ENCODE peak calls at places on chromosomes 7 and 10, in four cellular contexts. H is K562, L is GM12878, W is HepG2. B is an unnamed sample.

GRCh38 chr7:133571066-133571465 is 318.2 kb downstream of the EXOC4 start:
- DNase-seq in L (no peak), H (no peak), W (peak; percentile 10), B (no peak)

GRCh38 chr7:23294549-23295400 is 4.4 kb upstream of the MALSU1 start:
- DNase-seq in W (peak; percentile 93), H (no peak), L (no peak), B (no peak)

GRCh38 chr10:77325233-77325537 is 312.4 kb downstream of the KCNMA1 start:
- DNase-seq in H (no peak), L (no peak), W (no peak), B (no peak)

GRCh38 chr10:617471-617870 is 72.0 kb downstream of the DIP2C start:
- DNase-seq in L (no peak), H (no peak), W (no peak), B (no peak)

GRCh38 chr7:139482662-139483466 is 609 bp downstream of the KLRG2 start:
- DNase-seq in W (no peak), H (no peak), L (no peak), B (peak; percentile 64)

GRCh38 chr7:24052572-24053223 is 231.3 kb upstream of the NPY start:
- DNase-seq in L (no peak), H (no peak), W (no peak), B (no peak)

GRCh38 chr7:29565982-29566746 is 2.5 kb downstream of the PRR15 start:
- DNase-seq in L (no peak), H (no peak), W (no peak), B (no peak)

GRCh38 chr10:125375210-125375609 is 214.8 kb upstream of the CTBP2 start:
- DNase-seq in W (no peak), H (no peak), L (no peak), B (no peak)

GRCh38 chr10:71995880-71996597 is 31.8 kb downstream of the CHST3 start:
- DNase-seq in W (no peak), L (no peak), H (no peak), B (no peak)

GRCh38 chr7:24472093-24472492 is 101.2 kb upstream of the PALS2 start:
- DNase-seq in H (no peak), L (no peak), W (no peak), B (no peak)

GRCh38 chr7:18306696-18307095 is 188.9 kb upstream of the HDAC9 start:
- DNase-seq in W (no peak), L (no peak), H (no peak), B (no peak)

GRCh38 chr10:123262456-123262855 is 108.3 kb downstream of the BUB3 start:
- DNase-seq in H (no peak), W (no peak), L (no peak), B (no peak)

GRCh38 chr10:10818082-10818481 is 199.6 kb upstream of the CELF2 start:
- DNase-seq in L (no peak), W (no peak), H (no peak), B (no peak)

GRCh38 chr10:71888623-71889387 is 37.8 kb upstream of the PSAP start:
- DNase-seq in H (peak; percentile 86), W (no peak), L (peak; percentile 78), B (peak; percentile 56)

GRCh38 chr10:30818010-30818660 is 188.6 kb upstream of the LYZL2 start:
- DNase-seq in H (peak; percentile 16), W (no peak), L (no peak), B (no peak)

GRCh38 chr10:35789996-35790395 is 147.9 kb upstream of the FZD8 start:
- DNase-seq in W (no peak), L (no peak), H (no peak), B (no peak)

GRCh38 chr7:94052398-94053180 is 48.4 kb upstream of the BET1 start:
- DNase-seq in W (no peak), H (no peak), L (peak; percentile 27), B (no peak)

DNA sequence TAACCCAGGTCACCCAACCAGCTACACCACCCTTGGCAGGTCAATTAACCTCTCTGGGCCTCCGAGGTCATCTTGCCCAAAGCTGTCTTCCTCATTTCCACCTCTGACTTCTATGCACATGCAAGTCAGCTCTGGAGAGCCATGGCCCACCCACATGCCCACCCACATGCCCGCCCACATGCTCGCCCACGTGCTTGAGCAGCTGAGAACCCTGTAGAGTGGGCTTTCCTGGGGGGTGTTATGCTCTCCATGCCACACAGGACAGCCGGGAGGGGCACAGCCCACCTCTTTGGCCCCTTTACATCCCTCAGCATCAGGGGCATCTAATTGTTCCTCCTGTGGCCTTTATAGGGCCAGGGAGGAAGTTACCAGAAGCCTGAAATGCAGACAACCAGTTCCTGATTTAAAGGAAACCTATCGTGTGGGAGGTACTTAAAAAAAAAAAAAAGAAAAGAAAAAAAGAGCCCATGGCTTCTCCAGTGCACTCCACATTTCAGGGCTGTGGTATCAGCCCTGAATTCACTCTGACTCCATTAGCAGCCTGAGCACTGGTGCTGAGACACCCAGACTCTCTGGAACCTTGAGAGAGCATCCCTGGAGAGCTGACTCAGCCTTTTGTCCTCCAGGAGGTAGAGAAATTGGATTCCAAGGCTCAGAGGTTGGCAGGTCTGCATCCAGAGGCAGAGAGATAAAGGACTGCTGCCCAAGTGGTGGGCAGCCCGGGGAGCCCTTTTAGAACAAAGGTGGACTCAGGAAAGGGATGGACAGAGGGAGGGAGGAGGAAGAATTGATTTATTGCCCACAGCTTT is 176.2 kb upstream of the ZMIZ1 start:
- DNase-seq in W (no peak), L (no peak), H (no peak), B (no peak)
- TF ChIP-seq SP1 in W (no peak), L (no peak), H (no peak), B (no peak)

DNA sequence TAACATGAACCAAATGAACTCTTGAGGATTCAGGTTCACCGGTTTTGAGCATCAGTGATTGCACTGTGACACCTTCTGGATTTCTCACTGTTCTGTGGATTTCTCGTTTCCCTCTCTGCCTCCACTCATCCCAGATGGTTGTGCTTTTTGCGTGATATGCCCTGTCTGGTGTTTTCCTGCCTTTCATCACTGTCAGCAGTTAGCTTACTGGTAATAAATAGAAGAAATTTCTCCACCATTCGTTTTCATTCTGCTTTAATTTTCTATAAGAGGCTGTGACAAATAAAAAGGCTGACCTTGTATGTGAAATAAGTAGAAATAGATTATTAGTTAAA is 16.2 kb downstream of the BPGM start:
- DNase-seq in H (no peak), L (no peak), W (no peak), B (no peak)
- TF ChIP-seq NR2C2 in H (no peak), L (no peak), W (no peak), B (no peak)

GRCh38 chr7:42869131-42870020 is 42.5 kb downstream of the C7orf25 start:
- DNase-seq in H (peak; percentile 19), W (no peak), L (peak; percentile 78), B (no peak)
- TF ChIP-seq CREM in H (no peak), W (no peak), L (peak; percentile 81), B (no peak)

DNA sequence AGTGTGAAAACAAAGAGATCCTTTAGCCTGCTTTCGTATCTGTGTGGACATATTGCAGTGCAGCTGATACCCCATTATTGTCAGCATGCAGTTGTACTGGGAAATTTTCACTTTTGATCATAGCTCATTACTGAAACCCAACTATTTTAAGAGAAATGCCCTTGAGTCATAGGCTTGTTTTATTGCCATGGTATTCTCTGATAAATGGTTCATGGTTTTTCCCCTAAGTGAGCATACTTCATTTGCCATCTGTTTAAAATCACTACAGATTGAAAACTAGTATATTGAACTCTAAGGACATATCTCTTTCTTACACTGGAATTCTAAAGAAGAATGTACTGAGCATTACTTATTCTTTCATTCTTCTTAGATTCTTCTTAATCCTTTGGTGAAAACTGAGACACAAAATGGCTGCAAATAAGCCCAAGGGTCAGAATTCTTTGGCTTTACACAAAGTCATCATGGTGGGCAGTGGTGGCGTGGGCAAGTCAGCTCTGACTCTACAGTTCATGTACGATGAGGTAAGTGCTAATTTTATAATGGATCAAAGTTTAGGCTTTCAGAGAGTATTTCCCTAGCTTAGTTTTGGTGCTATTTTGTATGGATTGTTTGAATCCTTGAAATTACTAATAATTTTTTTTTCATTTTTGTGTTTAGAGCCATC is 63.0 kb downstream of the RALA start:
- DNase-seq in W (no peak), H (no peak), L (peak; percentile 47), B (no peak)
- TF ChIP-seq SP1 in W (no peak), H (no peak), L (no peak), B (no peak)

GRCh38 chr7:116211006-116211912 is 920 bp downstream of the TES start:
- DNase-seq in L (peak; percentile 59), H (peak; percentile 82), W (peak; percentile 66), B (peak; percentile 68)
- TF ChIP-seq NR2C2 in L (no peak), H (no peak), W (no peak), B (no peak)

GRCh38 chr10:84344560-84344959 is 16.2 kb downstream of the CCSER2 start:
- DNase-seq in L (no peak), H (no peak), W (no peak), B (no peak)
- TF ChIP-seq CREM in L (no peak), H (no peak), W (no peak), B (no peak)

DNA sequence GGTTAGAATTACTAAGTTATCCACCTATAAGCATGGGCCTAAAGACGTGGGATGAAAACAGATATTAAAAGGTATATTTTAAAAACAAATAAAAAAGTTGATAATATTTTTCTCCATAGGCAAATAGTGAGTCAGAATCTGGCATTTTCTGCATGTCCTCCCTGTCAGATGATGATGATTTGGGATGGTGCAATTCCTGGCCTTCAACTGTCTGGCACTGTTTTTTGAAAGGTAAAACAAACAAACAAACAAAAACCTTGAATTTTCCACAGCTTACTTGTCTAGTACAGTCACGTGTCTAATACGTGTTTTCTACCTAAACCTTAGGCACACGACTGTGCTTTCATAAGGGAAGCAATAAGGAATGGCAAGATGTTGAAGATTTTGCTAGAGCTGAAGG is 17.4 kb downstream of the HBP1 start:
- DNase-seq in L (no peak), W (no peak), H (no peak), B (no peak)
- TF ChIP-seq SP1 in L (no peak), W (no peak), H (no peak), B (no peak)

DNA sequence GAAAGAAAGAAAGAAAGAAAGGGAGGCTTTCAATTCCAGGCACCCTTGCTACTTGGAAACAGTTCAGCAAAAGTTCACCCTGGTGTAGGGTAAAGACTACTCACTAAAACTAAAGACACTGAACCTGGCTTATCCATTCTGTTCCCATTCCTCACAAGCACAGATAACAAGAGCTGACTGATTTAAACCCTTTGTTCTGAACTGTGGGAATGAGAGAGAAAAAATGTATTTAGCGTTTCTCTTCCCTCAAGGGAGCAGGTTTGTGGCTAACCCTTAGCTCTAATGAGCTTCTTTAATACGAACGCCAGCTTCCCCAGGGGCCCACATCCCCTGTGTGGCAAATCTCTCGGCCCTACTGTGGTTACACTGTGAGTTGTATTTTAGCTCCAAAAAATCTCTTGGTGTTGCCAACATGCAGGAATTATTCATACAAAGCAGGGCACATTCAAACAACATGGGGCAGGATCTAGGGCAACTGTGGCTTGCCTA is 23.3 kb downstream of the PRTFDC1 start:
- DNase-seq in W (no peak), L (peak; percentile 79), H (no peak), B (no peak)
- TF ChIP-seq NR2C2 in W (no peak), L (no peak), H (no peak), B (no peak)

GRCh38 chr7:112076309-112076708 is 129.9 kb downstream of the DOCK4 start:
- DNase-seq in H (no peak), L (no peak), W (no peak), B (no peak)
- TF ChIP-seq CREM in H (no peak), L (no peak), W (no peak), B (no peak)

B was measured in WTC11.